ENCODE peak calls at places on chromosomes 6 and 20, in six cellular contexts. One of them, this sample, is unnamed.

GRCh38 chr6:107535626-107536025 is 45.7 kb downstream of the SOBP start:
- DNase-seq in NCI-H774: no peak
- DNase-seq in HEK293T: no peak
- DNase-seq in fibroblast of the conjunctiva: no peak
- DNase-seq in right cardiac atrium: no peak
- DNase-seq in neuronal stem cell: no peak
- DNase-seq in this sample: no peak

GRCh38 chr6:14039038-14039437 is 78.5 kb upstream of the CD83 start:
- DNase-seq in NCI-H774: no peak
- DNase-seq in HEK293T: no peak
- DNase-seq in fibroblast of the conjunctiva: no peak
- DNase-seq in right cardiac atrium: no peak
- DNase-seq in neuronal stem cell: no peak
- DNase-seq in this sample: no peak

GRCh38 chr6:37696220-37696840 is 1.4 kb downstream of the MDGA1 start:
- DNase-seq in NCI-H774: no peak
- DNase-seq in HEK293T: no peak
- DNase-seq in fibroblast of the conjunctiva: no peak
- DNase-seq in right cardiac atrium: peak
- DNase-seq in neuronal stem cell: no peak
- DNase-seq in this sample: no peak

GRCh38 chr6:26123675-26124549 is 36.7 kb downstream of the HFE start:
- DNase-seq in NCI-H774: peak
- DNase-seq in HEK293T: peak
- DNase-seq in fibroblast of the conjunctiva: peak
- DNase-seq in right cardiac atrium: peak
- DNase-seq in neuronal stem cell: peak
- DNase-seq in this sample: peak

GRCh38 chr20:23408957-23409356 is 12.3 kb downstream of the NAPB start:
- DNase-seq in NCI-H774: no peak
- DNase-seq in HEK293T: no peak
- DNase-seq in fibroblast of the conjunctiva: no peak
- DNase-seq in right cardiac atrium: no peak
- DNase-seq in neuronal stem cell: no peak
- DNase-seq in this sample: no peak

GRCh38 chr6:157333537-157333936 is 10.2 kb upstream of the TMEM242 start:
- DNase-seq in NCI-H774: no peak
- DNase-seq in HEK293T: no peak
- DNase-seq in fibroblast of the conjunctiva: no peak
- DNase-seq in right cardiac atrium: no peak
- DNase-seq in neuronal stem cell: no peak
- DNase-seq in this sample: no peak

GRCh38 chr20:31989030-31989645 is 21.1 kb upstream of the CCM2L start:
- DNase-seq in NCI-H774: no peak
- DNase-seq in HEK293T: no peak
- DNase-seq in fibroblast of the conjunctiva: no peak
- DNase-seq in right cardiac atrium: no peak
- DNase-seq in neuronal stem cell: no peak
- DNase-seq in this sample: no peak

GRCh38 chr20:61404311-61404710 is 152.2 kb downstream of the CDH4 start:
- DNase-seq in NCI-H774: no peak
- DNase-seq in HEK293T: no peak
- DNase-seq in fibroblast of the conjunctiva: no peak
- DNase-seq in right cardiac atrium: no peak
- DNase-seq in neuronal stem cell: no peak
- DNase-seq in this sample: no peak

GRCh38 chr6:130485870-130486269 is 120.1 kb downstream of the TMEM200A start:
- DNase-seq in NCI-H774: no peak
- DNase-seq in HEK293T: no peak
- DNase-seq in fibroblast of the conjunctiva: no peak
- DNase-seq in right cardiac atrium: no peak
- DNase-seq in neuronal stem cell: no peak
- DNase-seq in this sample: no peak

GRCh38 chr20:50425076-50425475 is 85.1 kb upstream of the PTPN1 start:
- DNase-seq in NCI-H774: no peak
- DNase-seq in HEK293T: peak
- DNase-seq in fibroblast of the conjunctiva: no peak
- DNase-seq in right cardiac atrium: no peak
- DNase-seq in neuronal stem cell: no peak
- DNase-seq in this sample: no peak

GRCh38 chr20:41956316-41957050 is 338.3 kb upstream of the CHD6 start:
- DNase-seq in NCI-H774: no peak
- DNase-seq in HEK293T: peak
- DNase-seq in fibroblast of the conjunctiva: no peak
- DNase-seq in right cardiac atrium: no peak
- DNase-seq in neuronal stem cell: peak
- DNase-seq in this sample: no peak

GRCh38 chr6:40931927-40932326 is 107.1 kb downstream of the UNC5CL start:
- DNase-seq in NCI-H774: no peak
- DNase-seq in HEK293T: no peak
- DNase-seq in fibroblast of the conjunctiva: no peak
- DNase-seq in right cardiac atrium: no peak
- DNase-seq in neuronal stem cell: no peak
- DNase-seq in this sample: no peak

GRCh38 chr6:17923401-17923863 is 64.0 kb downstream of the KIF13A start:
- DNase-seq in NCI-H774: no peak
- DNase-seq in HEK293T: no peak
- DNase-seq in fibroblast of the conjunctiva: no peak
- DNase-seq in right cardiac atrium: no peak
- DNase-seq in neuronal stem cell: no peak
- DNase-seq in this sample: no peak

GRCh38 chr20:63709149-63709527 is 1.3 kb downstream of the ZGPAT start:
- DNase-seq in NCI-H774: no peak
- DNase-seq in HEK293T: peak
- DNase-seq in fibroblast of the conjunctiva: no peak
- DNase-seq in right cardiac atrium: peak
- DNase-seq in neuronal stem cell: no peak
- DNase-seq in this sample: no peak

GRCh38 chr20:33147299-33147698 is 20.7 kb upstream of the BPIFA2 start:
- DNase-seq in NCI-H774: no peak
- DNase-seq in HEK293T: no peak
- DNase-seq in fibroblast of the conjunctiva: no peak
- DNase-seq in right cardiac atrium: no peak
- DNase-seq in neuronal stem cell: no peak
- DNase-seq in this sample: no peak

GRCh38 chr20:46962452-46963195 is 68.0 kb downstream of the EYA2 start:
- DNase-seq in NCI-H774: no peak
- DNase-seq in HEK293T: no peak
- DNase-seq in fibroblast of the conjunctiva: no peak
- DNase-seq in right cardiac atrium: no peak
- DNase-seq in neuronal stem cell: no peak
- DNase-seq in this sample: no peak

GRCh38 chr6:30970946-30971345 is 12.6 kb upstream of the MUC21 start:
- DNase-seq in NCI-H774: peak
- DNase-seq in HEK293T: no peak
- DNase-seq in fibroblast of the conjunctiva: no peak
- DNase-seq in right cardiac atrium: no peak
- DNase-seq in neuronal stem cell: no peak
- DNase-seq in this sample: no peak

GRCh38 chr20:25059487-25059820 is 1.5 kb upstream of the ACSS1 start:
- DNase-seq in NCI-H774: no peak
- DNase-seq in HEK293T: no peak
- DNase-seq in fibroblast of the conjunctiva: no peak
- DNase-seq in right cardiac atrium: no peak
- DNase-seq in neuronal stem cell: no peak
- DNase-seq in this sample: no peak

GRCh38 chr6:2658788-2659187 is 91.9 kb downstream of the MYLK4 start:
- DNase-seq in NCI-H774: no peak
- DNase-seq in HEK293T: no peak
- DNase-seq in fibroblast of the conjunctiva: no peak
- DNase-seq in right cardiac atrium: no peak
- DNase-seq in neuronal stem cell: no peak
- DNase-seq in this sample: no peak

GRCh38 chr6:88143768-88144167 is 22.4 kb downstream of the CNR1 start:
- DNase-seq in NCI-H774: no peak
- DNase-seq in HEK293T: no peak
- DNase-seq in fibroblast of the conjunctiva: no peak
- DNase-seq in right cardiac atrium: no peak
- DNase-seq in neuronal stem cell: no peak
- DNase-seq in this sample: no peak

GRCh38 chr6:97195117-97195516 is 87.9 kb downstream of the MMS22L start:
- DNase-seq in NCI-H774: no peak
- DNase-seq in HEK293T: no peak
- DNase-seq in fibroblast of the conjunctiva: no peak
- DNase-seq in right cardiac atrium: no peak
- DNase-seq in neuronal stem cell: no peak
- DNase-seq in this sample: no peak

GRCh38 chr6:3351105-3351676 is 92.4 kb downstream of the PSMG4 start:
- DNase-seq in NCI-H774: peak
- DNase-seq in HEK293T: no peak
- DNase-seq in fibroblast of the conjunctiva: no peak
- DNase-seq in right cardiac atrium: no peak
- DNase-seq in neuronal stem cell: peak
- DNase-seq in this sample: no peak

GRCh38 chr6:141347075-141347474 is 785.6 kb upstream of the GJE1 start:
- DNase-seq in NCI-H774: no peak
- DNase-seq in HEK293T: no peak
- DNase-seq in fibroblast of the conjunctiva: no peak
- DNase-seq in right cardiac atrium: no peak
- DNase-seq in neuronal stem cell: no peak
- DNase-seq in this sample: no peak

GRCh38 chr20:63620991-63621390 is 5.9 kb downstream of the GMEB2 start:
- DNase-seq in NCI-H774: no peak
- DNase-seq in HEK293T: no peak
- DNase-seq in fibroblast of the conjunctiva: no peak
- DNase-seq in right cardiac atrium: no peak
- DNase-seq in neuronal stem cell: no peak
- DNase-seq in this sample: no peak

GRCh38 chr6:139126255-139126654 is 8.6 kb upstream of the HECA start:
- DNase-seq in NCI-H774: no peak
- DNase-seq in HEK293T: no peak
- DNase-seq in fibroblast of the conjunctiva: peak
- DNase-seq in right cardiac atrium: no peak
- DNase-seq in neuronal stem cell: no peak
- DNase-seq in this sample: peak

GRCh38 chr6:53735896-53736295 is 58.9 kb upstream of the LRRC1 start:
- DNase-seq in NCI-H774: no peak
- DNase-seq in HEK293T: no peak
- DNase-seq in fibroblast of the conjunctiva: no peak
- DNase-seq in right cardiac atrium: no peak
- DNase-seq in neuronal stem cell: no peak
- DNase-seq in this sample: no peak